ENCODE peak calls at places on chromosomes 2 and 18, in nine cellular contexts. G is progenitor cell of endocrine pancreas, B is glutamatergic neuron, T is GM10248, J is astrocyte of the spinal cord, P is MCF 10A, X is fibroblast of mammary gland, Q is heart right ventricle, E is HL-60. D is an unnamed sample.

GRCh38 chr2:112749755-112750559 is 14.5 kb downstream of the CKAP2L start:
- DNase-seq in G (peak), B (peak), T (peak), J (peak), P (peak), X (peak), Q (peak), E (peak), D (peak)

GRCh38 chr2:108637304-108637669 is 82.0 kb upstream of the RANBP2 start:
- DNase-seq in G (no peak), B (no peak), T (peak), J (peak), P (peak), X (peak), Q (no peak), E (no peak), D (peak)

GRCh38 chr18:9683418-9684396 is 24.4 kb upstream of the RAB31 start:
- DNase-seq in G (no peak), B (no peak), T (no peak), J (peak), P (peak), X (peak), Q (no peak), E (peak), D (peak)

GRCh38 chr18:9823805-9824473 is 61.8 kb upstream of the TXNDC2 start:
- DNase-seq in G (no peak), B (no peak), T (no peak), J (peak), P (no peak), X (peak), Q (no peak), E (no peak), D (no peak)

GRCh38 chr18:11357678-11358077 is 208.3 kb upstream of the PIEZO2 start:
- DNase-seq in G (no peak), B (no peak), T (no peak), J (no peak), P (no peak), X (no peak), Q (no peak), E (no peak), D (no peak)

GRCh38 chr2:171706152-171706803 is 19.0 kb downstream of the DYNC1I2 start:
- DNase-seq in G (no peak), B (no peak), T (no peak), J (peak), P (peak), X (peak), Q (no peak), E (no peak), D (no peak)

GRCh38 chr2:119491776-119492525 is 32.3 kb downstream of the SCTR start:
- DNase-seq in G (no peak), B (no peak), T (no peak), J (peak), P (peak), X (peak), Q (no peak), E (no peak), D (no peak)

GRCh38 chr2:171297951-171298350 is 135.8 kb downstream of the METTL8 start:
- DNase-seq in G (no peak), B (no peak), T (no peak), J (peak), P (no peak), X (peak), Q (no peak), E (no peak), D (no peak)

GRCh38 chr2:233010569-233011267 is 2.3 kb downstream of the NGEF start:
- DNase-seq in G (no peak), B (no peak), T (no peak), J (no peak), P (no peak), X (no peak), Q (no peak), E (no peak), D (no peak)

GRCh38 chr18:40983835-40984234 is 971.2 kb upstream of the PIK3C3 start:
- DNase-seq in G (no peak), B (no peak), T (no peak), J (no peak), P (no peak), X (no peak), Q (no peak), E (no peak), D (no peak)

GRCh38 chr2:61713457-61713856 is 140.4 kb downstream of the FAM161A start:
- DNase-seq in G (no peak), B (no peak), T (no peak), J (no peak), P (no peak), X (no peak), Q (no peak), E (no peak), D (peak)

GRCh38 chr18:58350526-58350925 is 278.4 kb downstream of the ALPK2 start:
- DNase-seq in G (no peak), B (no peak), T (no peak), J (no peak), P (no peak), X (no peak), Q (no peak), E (no peak), D (no peak)

GRCh38 chr2:146982393-146982846 is 862.4 kb upstream of the ACVR2A start:
- DNase-seq in G (no peak), B (no peak), T (no peak), J (peak), P (peak), X (peak), Q (no peak), E (no peak), D (peak)

GRCh38 chr2:203340791-203341487 is 12.7 kb downstream of the ABI2 start:
- DNase-seq in G (no peak), B (no peak), T (no peak), J (peak), P (peak), X (peak), Q (no peak), E (no peak), D (no peak)

GRCh38 chr18:54961868-54962267 is 2.6 kb upstream of the CCDC68 start:
- DNase-seq in G (no peak), B (no peak), T (no peak), J (no peak), P (no peak), X (no peak), Q (no peak), E (no peak), D (no peak)

GRCh38 chr18:63553117-63553516 is 10.9 kb downstream of the SERPINB12 start:
- DNase-seq in G (no peak), B (no peak), T (no peak), J (peak), P (peak), X (peak), Q (no peak), E (peak), D (no peak)

DNA sequence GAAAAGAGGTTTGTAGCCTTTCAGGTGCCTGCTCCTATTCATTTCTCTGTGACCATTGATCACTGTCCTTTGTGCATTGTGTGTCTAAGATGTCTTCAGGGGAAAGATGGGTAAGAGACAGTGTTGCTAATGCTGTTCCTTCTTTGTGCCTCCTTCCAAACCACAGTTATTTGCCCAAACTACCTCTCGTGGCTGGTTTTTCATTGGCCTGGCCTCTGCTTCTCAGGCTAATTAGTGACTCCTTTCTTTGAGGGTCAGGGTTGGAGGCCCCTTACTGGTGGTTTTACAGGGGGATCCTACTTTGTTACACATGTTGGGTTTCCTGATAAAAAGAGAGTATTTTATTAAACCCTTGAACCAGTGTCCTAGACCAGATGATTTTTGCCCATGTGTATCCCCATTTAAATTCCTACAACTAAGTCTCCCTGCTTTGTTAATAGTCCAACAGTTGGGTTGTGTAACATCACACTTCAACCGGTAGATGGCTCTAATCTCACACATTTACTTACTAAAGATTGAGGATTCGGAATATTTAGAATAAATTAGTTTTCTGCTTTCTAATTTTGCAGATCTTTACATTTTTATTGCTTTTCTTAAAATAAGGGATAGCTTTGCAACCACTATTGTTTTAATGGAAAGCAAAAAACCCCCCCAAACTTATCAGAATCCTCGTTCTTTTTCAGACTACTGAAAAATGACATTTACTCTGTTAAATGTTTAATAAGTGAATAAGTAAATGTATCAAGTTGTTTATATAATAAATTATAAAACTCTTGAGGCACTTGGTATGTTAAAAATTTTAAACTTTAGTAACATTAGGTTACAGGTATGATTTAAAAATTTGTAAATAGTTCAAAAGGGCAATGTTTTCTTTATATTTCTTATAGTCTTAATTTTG is 2.4 kb downstream of the MARS2 start:
- DNase-seq in G (no peak), B (no peak), T (peak), J (peak), P (peak), X (peak), Q (no peak), E (peak), D (no peak)
- TF ChIP-seq CTCF in G (peak), B (peak), T (peak), J (peak), P (peak), X (peak), Q (peak), E (peak), D (peak)

GRCh38 chr2:121664713-121665112 is 15.5 kb upstream of the CLASP1 start:
- DNase-seq in G (no peak), B (no peak), T (no peak), J (no peak), P (peak), X (peak), Q (no peak), E (no peak), D (no peak)

GRCh38 chr2:121666042-121666441 is 16.8 kb upstream of the CLASP1 start:
- DNase-seq in G (no peak), B (no peak), T (no peak), J (no peak), P (no peak), X (no peak), Q (no peak), E (no peak), D (no peak)

GRCh38 chr2:121665504-121665903 is 16.2 kb upstream of the CLASP1 start:
- DNase-seq in G (no peak), B (no peak), T (no peak), J (no peak), P (peak), X (peak), Q (no peak), E (no peak), D (no peak)

GRCh38 chr2:121664086-121664485 is 14.8 kb upstream of the CLASP1 start:
- DNase-seq in G (no peak), B (no peak), T (no peak), J (no peak), P (peak), X (no peak), Q (no peak), E (no peak), D (no peak)

GRCh38 chr2:121667618-121668017 is 18.4 kb upstream of the CLASP1 start:
- DNase-seq in G (no peak), B (no peak), T (no peak), J (no peak), P (no peak), X (no peak), Q (no peak), E (no peak), D (no peak)
- TF ChIP-seq CTCF in G (no peak), B (no peak), T (no peak), J (no peak), P (no peak), X (no peak), Q (no peak), E (no peak), D (no peak)

GRCh38 chr2:27099334-27099955 is 12.9 kb downstream of the KHK start:
- DNase-seq in G (no peak), B (no peak), T (no peak), J (no peak), P (no peak), X (no peak), Q (no peak), E (no peak), D (no peak)

GRCh38 chr2:27096748-27097297 is 10.3 kb downstream of the KHK start:
- DNase-seq in G (no peak), B (no peak), T (no peak), J (no peak), P (no peak), X (no peak), Q (no peak), E (no peak), D (no peak)

GRCh38 chr2:27097341-27097740 is 10.8 kb downstream of the KHK start:
- DNase-seq in G (no peak), B (no peak), T (no peak), J (no peak), P (no peak), X (no peak), Q (no peak), E (no peak), D (no peak)

GRCh38 chr2:27102329-27102728 is 15.8 kb downstream of the KHK start:
- DNase-seq in G (no peak), B (no peak), T (no peak), J (no peak), P (no peak), X (no peak), Q (no peak), E (no peak), D (no peak)

DNA sequence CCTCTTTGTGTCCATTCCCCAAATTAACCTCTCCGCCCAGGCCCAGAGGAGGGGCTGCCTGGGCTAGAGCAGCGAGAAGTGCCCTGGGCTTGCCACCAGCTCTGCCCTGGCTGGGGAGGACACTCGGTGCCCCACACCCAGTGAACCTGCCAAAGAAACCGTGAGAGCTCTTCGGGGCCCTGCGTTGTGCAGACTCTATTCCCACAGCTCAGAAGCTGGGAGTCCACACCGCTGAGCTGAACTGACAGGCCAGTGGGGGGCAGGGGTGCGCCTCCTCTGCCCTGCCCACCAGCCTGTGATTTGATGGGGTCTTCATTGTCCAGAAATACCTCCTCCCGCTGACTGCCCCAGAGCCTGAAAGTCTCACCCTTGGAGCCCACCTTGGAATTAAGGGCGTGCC is 13.5 kb downstream of the KHK start:
- DNase-seq in G (no peak), B (no peak), T (no peak), J (no peak), P (no peak), X (no peak), Q (no peak), E (no peak), D (no peak)
- TF ChIP-seq CTCF in G (no peak), B (no peak), T (no peak), J (no peak), P (no peak), X (no peak), Q (no peak), E (no peak), D (no peak)

GRCh38 chr2:120958623-120959366 is 223.1 kb downstream of the GLI2 start:
- DNase-seq in G (no peak), B (peak), T (no peak), J (peak), P (no peak), X (no peak), Q (no peak), E (no peak), D (no peak)
- TF ChIP-seq CTCF in G (peak), B (peak), T (no peak), J (peak), P (peak), X (peak), Q (no peak), E (no peak), D (no peak)